ENCODE peak calls at places on chromosomes 5 and 9, in ten cellular contexts. One of them, this sample, is unnamed.

GRCh38 chr5:168464214-168464613 is 22.1 kb upstream of the RARS1 start:
- DNase-seq in cerebellum: no peak
- DNase-seq in kidney tubule cell: no peak
- DNase-seq in NCI-H524: no peak
- DNase-seq in NCI-H1436: no peak
- DNase-seq in DMS79 treated with DMSO at 0.1 percent for 48 hours: no peak
- DNase-seq in caudate nucleus: no peak
- DNase-seq in MV-4-11: no peak
- DNase-seq in neural crest cell: no peak
- DNase-seq in activated CD8-positive, alpha-beta memory T cell treated with anti-CD3 and anti-CD28 coated beads, Interleukin-2, amount 10 ng/mL, durations not matched to agents 7 days and 5 days: no peak
- DNase-seq in this sample: no peak

GRCh38 chr5:90473321-90474234 is 993 bp downstream of the MBLAC2 start:
- DNase-seq in kidney tubule cell: peak
- DNase-seq in caudate nucleus: peak
- DNase-seq in NCI-H524: peak
- DNase-seq in neural crest cell: peak
- DNase-seq in activated CD8-positive, alpha-beta memory T cell treated with anti-CD3 and anti-CD28 coated beads, Interleukin-2, amount 10 ng/mL, durations not matched to agents 7 days and 5 days: no peak
- DNase-seq in DMS79 treated with DMSO at 0.1 percent for 48 hours: peak
- DNase-seq in MV-4-11: peak
- DNase-seq in cerebellum: peak
- DNase-seq in NCI-H1436: no peak
- DNase-seq in this sample: peak

GRCh38 chr5:43309122-43309521 is 4.1 kb downstream of the HMGCS1 start:
- DNase-seq in cerebellum: no peak
- DNase-seq in MV-4-11: no peak
- DNase-seq in kidney tubule cell: no peak
- DNase-seq in caudate nucleus: no peak
- DNase-seq in NCI-H1436: no peak
- DNase-seq in NCI-H524: no peak
- DNase-seq in DMS79 treated with DMSO at 0.1 percent for 48 hours: no peak
- DNase-seq in activated CD8-positive, alpha-beta memory T cell treated with anti-CD3 and anti-CD28 coated beads, Interleukin-2, amount 10 ng/mL, durations not matched to agents 7 days and 5 days: no peak
- DNase-seq in neural crest cell: no peak
- DNase-seq in this sample: no peak

GRCh38 chr9:95974389-95974788 is 98.9 kb downstream of the ERCC6L2 start:
- DNase-seq in neural crest cell: no peak
- DNase-seq in kidney tubule cell: no peak
- DNase-seq in caudate nucleus: no peak
- DNase-seq in MV-4-11: no peak
- DNase-seq in DMS79 treated with DMSO at 0.1 percent for 48 hours: no peak
- DNase-seq in NCI-H1436: no peak
- DNase-seq in NCI-H524: no peak
- DNase-seq in cerebellum: no peak
- DNase-seq in activated CD8-positive, alpha-beta memory T cell treated with anti-CD3 and anti-CD28 coated beads, Interleukin-2, amount 10 ng/mL, durations not matched to agents 7 days and 5 days: no peak
- DNase-seq in this sample: no peak

GRCh38 chr5:159469496-159470370 is 139.4 kb upstream of the IL12B start:
- DNase-seq in activated CD8-positive, alpha-beta memory T cell treated with anti-CD3 and anti-CD28 coated beads, Interleukin-2, amount 10 ng/mL, durations not matched to agents 7 days and 5 days: peak
- DNase-seq in NCI-H524: peak
- DNase-seq in MV-4-11: peak
- DNase-seq in cerebellum: no peak
- DNase-seq in NCI-H1436: peak
- DNase-seq in kidney tubule cell: peak
- DNase-seq in neural crest cell: no peak
- DNase-seq in caudate nucleus: no peak
- DNase-seq in DMS79 treated with DMSO at 0.1 percent for 48 hours: no peak
- DNase-seq in this sample: no peak

GRCh38 chr5:107088907-107089306 is 581.8 kb downstream of the EFNA5 start:
- DNase-seq in caudate nucleus: no peak
- DNase-seq in cerebellum: no peak
- DNase-seq in neural crest cell: no peak
- DNase-seq in NCI-H524: no peak
- DNase-seq in activated CD8-positive, alpha-beta memory T cell treated with anti-CD3 and anti-CD28 coated beads, Interleukin-2, amount 10 ng/mL, durations not matched to agents 7 days and 5 days: no peak
- DNase-seq in DMS79 treated with DMSO at 0.1 percent for 48 hours: no peak
- DNase-seq in NCI-H1436: no peak
- DNase-seq in kidney tubule cell: no peak
- DNase-seq in MV-4-11: no peak
- DNase-seq in this sample: no peak

GRCh38 chr5:119578937-119579336 is 50.4 kb upstream of the FAM170A start:
- DNase-seq in caudate nucleus: no peak
- DNase-seq in activated CD8-positive, alpha-beta memory T cell treated with anti-CD3 and anti-CD28 coated beads, Interleukin-2, amount 10 ng/mL, durations not matched to agents 7 days and 5 days: no peak
- DNase-seq in NCI-H1436: no peak
- DNase-seq in neural crest cell: no peak
- DNase-seq in kidney tubule cell: peak
- DNase-seq in cerebellum: no peak
- DNase-seq in DMS79 treated with DMSO at 0.1 percent for 48 hours: no peak
- DNase-seq in NCI-H524: peak
- DNase-seq in MV-4-11: peak
- DNase-seq in this sample: peak

GRCh38 chr5:13403351-13403750 is 541.1 kb downstream of the DNAH5 start:
- DNase-seq in NCI-H524: no peak
- DNase-seq in NCI-H1436: no peak
- DNase-seq in activated CD8-positive, alpha-beta memory T cell treated with anti-CD3 and anti-CD28 coated beads, Interleukin-2, amount 10 ng/mL, durations not matched to agents 7 days and 5 days: no peak
- DNase-seq in DMS79 treated with DMSO at 0.1 percent for 48 hours: no peak
- DNase-seq in MV-4-11: peak
- DNase-seq in kidney tubule cell: peak
- DNase-seq in caudate nucleus: no peak
- DNase-seq in neural crest cell: no peak
- DNase-seq in cerebellum: no peak
- DNase-seq in this sample: no peak

GRCh38 chr9:95468791-95469190 is 48.0 kb downstream of the PTCH1 start:
- DNase-seq in caudate nucleus: no peak
- DNase-seq in NCI-H1436: no peak
- DNase-seq in DMS79 treated with DMSO at 0.1 percent for 48 hours: no peak
- DNase-seq in kidney tubule cell: no peak
- DNase-seq in neural crest cell: no peak
- DNase-seq in MV-4-11: peak
- DNase-seq in activated CD8-positive, alpha-beta memory T cell treated with anti-CD3 and anti-CD28 coated beads, Interleukin-2, amount 10 ng/mL, durations not matched to agents 7 days and 5 days: no peak
- DNase-seq in cerebellum: no peak
- DNase-seq in NCI-H524: no peak
- DNase-seq in this sample: no peak

GRCh38 chr9:18979367-18979766 is 53.6 kb downstream of the SAXO1 start:
- DNase-seq in NCI-H1436: no peak
- DNase-seq in activated CD8-positive, alpha-beta memory T cell treated with anti-CD3 and anti-CD28 coated beads, Interleukin-2, amount 10 ng/mL, durations not matched to agents 7 days and 5 days: no peak
- DNase-seq in kidney tubule cell: peak
- DNase-seq in MV-4-11: no peak
- DNase-seq in NCI-H524: no peak
- DNase-seq in caudate nucleus: no peak
- DNase-seq in cerebellum: no peak
- DNase-seq in DMS79 treated with DMSO at 0.1 percent for 48 hours: no peak
- DNase-seq in neural crest cell: no peak
- DNase-seq in this sample: peak